ENCODE peak calls at places on chromosomes 3 and 15, in ten cellular contexts. A is activated CD4-positive, alpha-beta T cell treated with anti-CD3 and anti-CD28 coated beads for 48 hours; R is Kasumi-1; D is activated gamma-delta T cell treated with Interleukin-2 at 50 U/mL for 16 hours; U is myocyte; K is GDM1; E is amygdala; M is NCI-H1092; V is H7; H is ELR. B is an unnamed sample.

GRCh38 chr3:160331127-160331937 is 67.7 kb downstream of the IFT80 start:
- DNase-seq in M (no peak), E (no peak), U (peak), D (no peak), H (peak), V (no peak), R (no peak), A (no peak), K (no peak), B (no peak)

GRCh38 chr15:51093865-51094605 is 671 bp downstream of the TNFAIP8L3 start:
- DNase-seq in D (no peak), U (peak), R (no peak), V (peak), M (no peak), A (peak), K (no peak), H (peak), E (peak), B (peak)

GRCh38 chr3:184336484-184337230 is 743 bp upstream of the FAM131A start:
- DNase-seq in K (no peak), V (peak), R (peak), U (peak), H (peak), D (no peak), A (no peak), E (peak), M (no peak), B (no peak)

GRCh38 chr3:130323503-130323902 is 22.0 kb upstream of the COL6A5 start:
- DNase-seq in R (no peak), D (no peak), K (no peak), H (peak), E (no peak), A (no peak), M (no peak), V (no peak), U (no peak), B (no peak)

GRCh38 chr15:50697109-50697797 is 10.7 kb upstream of the TRPM7 start:
- DNase-seq in R (no peak), M (no peak), K (no peak), U (no peak), H (peak), E (no peak), D (no peak), A (no peak), V (no peak), B (no peak)

GRCh38 chr15:85318048-85318731 is 62.2 kb upstream of the AKAP13 start:
- DNase-seq in E (no peak), A (peak), D (no peak), M (no peak), R (peak), V (no peak), U (peak), K (no peak), H (peak), B (peak)

GRCh38 chr3:106862067-106862466 is 515.2 kb upstream of the CCDC54 start:
- DNase-seq in D (no peak), A (no peak), M (no peak), K (no peak), R (no peak), V (no peak), E (peak), U (peak), H (peak), B (no peak)

GRCh38 chr3:124526601-124527000 is 203.7 kb upstream of the UMPS start:
- DNase-seq in D (no peak), M (no peak), U (no peak), R (no peak), H (peak), V (peak), K (no peak), E (no peak), A (no peak), B (no peak)

GRCh38 chr15:62307551-62307950 is 142.5 kb upstream of the C2CD4B start:
- DNase-seq in V (no peak), D (no peak), K (no peak), E (no peak), A (no peak), R (no peak), H (peak), M (no peak), U (peak), B (no peak)

GRCh38 chr15:19987389-19988048 is 554.1 kb downstream of the GOLGA6L6 start:
- DNase-seq in K (peak), E (no peak), M (no peak), H (no peak), V (peak), R (peak), A (peak), U (no peak), D (no peak), B (no peak)

GRCh38 chr3:107816082-107816481 is 274.7 kb downstream of the CD47 start:
- DNase-seq in D (no peak), E (no peak), V (no peak), K (no peak), U (no peak), M (no peak), A (no peak), H (no peak), R (no peak), B (peak)

B was measured in iPS-NIHi11.